ENCODE peak calls at places on chromosomes 11 and 22, in nine cellular contexts. I, Y, J, A, Q, C, D, K and P are unnamed samples.

GRCh38 chr11:133047036-133047800 is 485.1 kb downstream of the OPCML start:
- DNase-seq in A (no peak), Y (no peak), I (no peak), K (no peak), Q (no peak), J (no peak), C (no peak), D (no peak), P (peak)

GRCh38 chr11:121421149-121421906 is 30.8 kb upstream of the SORL1 start:
- DNase-seq in Y (no peak), C (no peak), J (no peak), K (no peak), I (no peak), A (no peak), D (no peak), Q (no peak), P (no peak)

GRCh38 chr11:63032451-63032850 is 16.8 kb upstream of the SLC22A8 start:
- DNase-seq in Y (peak), K (no peak), A (no peak), I (no peak), C (no peak), D (no peak), J (no peak), Q (no peak), P (no peak)

GRCh38 chr11:37907461-37908223 is 1309.6 kb upstream of the RAG2 start:
- DNase-seq in Q (no peak), Y (no peak), I (no peak), K (no peak), A (no peak), C (no peak), J (no peak), D (no peak), P (no peak)

GRCh38 chr11:121654506-121655480 is 202.0 kb upstream of the SORL1-AS1 start:
- DNase-seq in K (no peak), Y (no peak), J (peak), I (peak), A (no peak), Q (no peak), D (no peak), C (no peak), P (peak)

GRCh38 chr11:65501530-65502273 is 2.9 kb downstream of the MALAT1 start:
- DNase-seq in K (no peak), D (no peak), C (no peak), Y (no peak), Q (peak), A (no peak), J (no peak), I (no peak), P (no peak)

GRCh38 chr11:18280438-18281046 is 14.5 kb downstream of the SAA1 start:
- DNase-seq in Q (no peak), Y (no peak), I (no peak), A (no peak), D (no peak), K (no peak), C (no peak), J (no peak), P (no peak)

GRCh38 chr22:38412435-38413084 is 42.4 kb downstream of the KCNJ4 start:
- DNase-seq in D (no peak), I (no peak), J (no peak), K (peak), C (peak), Y (no peak), Q (no peak), A (no peak), P (no peak)

GRCh38 chr11:60777572-60777971 is 7.6 kb upstream of the MS4A10 start:
- DNase-seq in Q (peak), J (no peak), D (no peak), A (no peak), I (no peak), C (no peak), Y (no peak), K (peak), P (no peak)

GRCh38 chr11:45259607-45260006 is 26.5 kb downstream of the SYT13 start:
- DNase-seq in Q (no peak), J (no peak), C (no peak), Y (no peak), K (peak), D (no peak), I (no peak), A (no peak), P (no peak)